ENCODE peak calls at places on chromosomes 6 and 20, in five cellular contexts. V is GM12865, E is neural progenitor cell, I is omental fat pad, Y is uterus. G is an unnamed sample.

GRCh38 chr6:292506-293184 is 358 bp downstream of the DUSP22 start:
- DNase-seq in V (peak), E (peak), I (no peak), Y (peak), G (no peak)

GRCh38 chr20:41196653-41197225 is 59.4 kb downstream of the PLCG1 start:
- DNase-seq in V (no peak), E (no peak), I (no peak), Y (no peak), G (no peak)

GRCh38 chr6:167245586-167245985 is 45.5 kb upstream of the UNC93A start:
- DNase-seq in V (no peak), E (no peak), I (no peak), Y (no peak), G (no peak)

GRCh38 chr6:157143885-157144795 is 179.2 kb downstream of the TMEM242 start:
- DNase-seq in V (no peak), E (peak), I (no peak), Y (no peak), G (no peak)

GRCh38 chr6:40586800-40587201 is 363 bp downstream of the LRFN2 start:
- DNase-seq in V (no peak), E (peak), I (no peak), Y (no peak), G (no peak)

GRCh38 chr6:79076160-79076559 is 1.9 kb downstream of the PHIP start:
- DNase-seq in V (peak), E (no peak), I (no peak), Y (no peak), G (no peak)

GRCh38 chr6:134361011-134361410 is 43.1 kb upstream of the SGK1 start:
- DNase-seq in V (no peak), E (no peak), I (no peak), Y (no peak), G (no peak)

GRCh38 chr6:5172057-5172683 is 87.0 kb downstream of the PPP1R3G start:
- DNase-seq in V (no peak), E (peak), I (no peak), Y (no peak), G (no peak)

GRCh38 chr6:20291764-20292227 is 79.5 kb upstream of the MBOAT1 start:
- DNase-seq in V (peak), E (peak), I (peak), Y (peak), G (no peak)

GRCh38 chr6:27268803-27269202 is 21.3 kb downstream of the PRSS16 start:
- DNase-seq in V (no peak), E (peak), I (no peak), Y (no peak), G (no peak)

GRCh38 chr6:20403766-20404640 is 2.3 kb downstream of the E2F3 start:
- DNase-seq in V (peak), E (peak), I (no peak), Y (peak), G (no peak)

GRCh38 chr20:57900226-57900905 is 190.6 kb upstream of the PMEPA1 start:
- DNase-seq in V (no peak), E (no peak), I (no peak), Y (no peak), G (no peak)

GRCh38 chr20:18645196-18645745 is 57.4 kb downstream of the DTD1 start:
- DNase-seq in V (no peak), E (no peak), I (no peak), Y (no peak), G (no peak)

GRCh38 chr20:11522359-11522758 is 395.3 kb upstream of the BTBD3 start:
- DNase-seq in V (no peak), E (no peak), I (no peak), Y (no peak), G (no peak)

GRCh38 chr6:149863596-149863845 is 638 bp downstream of the LRP11 start:
- DNase-seq in V (no peak), E (no peak), I (no peak), Y (no peak), G (no peak)

GRCh38 chr6:48782230-48782629 is 671.2 kb upstream of the PTCHD4 start:
- DNase-seq in V (no peak), E (peak), I (no peak), Y (no peak), G (no peak)

GRCh38 chr6:164166996-164167395 is 752.5 kb downstream of the QKI start:
- DNase-seq in V (no peak), E (no peak), I (no peak), Y (no peak), G (no peak)

GRCh38 chr6:277746-278145 is 14.5 kb upstream of the DUSP22 start:
- DNase-seq in V (no peak), E (no peak), I (no peak), Y (no peak), G (no peak)

GRCh38 chr6:18147616-18148015 is 7.3 kb downstream of the TPMT start:
- DNase-seq in V (no peak), E (no peak), I (no peak), Y (no peak), G (no peak)

GRCh38 chr6:95576621-95577316 is 566 bp upstream of the MANEA start:
- DNase-seq in V (peak), E (no peak), I (no peak), Y (no peak), G (no peak)

GRCh38 chr6:43149260-43149659 is 21.8 kb upstream of the SRF start:
- DNase-seq in V (no peak), E (no peak), I (no peak), Y (no peak), G (no peak)

GRCh38 chr6:138240476-138241245 is 22.4 kb upstream of the PBOV1 start:
- DNase-seq in V (no peak), E (no peak), I (no peak), Y (no peak), G (no peak)

GRCh38 chr20:9331707-9332435 is 182.5 kb upstream of the LAMP5 start:
- DNase-seq in V (no peak), E (peak), I (no peak), Y (no peak), G (no peak)

GRCh38 chr6:6397842-6398241 is 77.4 kb upstream of the F13A1 start:
- DNase-seq in V (peak), E (no peak), I (no peak), Y (no peak), G (no peak)

GRCh38 chr6:30688569-30688968 is 2.1 kb upstream of the PPP1R18 start:
- DNase-seq in V (peak), E (no peak), I (no peak), Y (no peak), G (no peak)

GRCh38 chr6:140554421-140554820 is 1180.0 kb upstream of the CITED2 start:
- DNase-seq in V (no peak), E (no peak), I (no peak), Y (no peak), G (no peak)

GRCh38 chr6:149064026-149065017 is 253.2 kb upstream of the TAB2 start:
- DNase-seq in V (no peak), E (no peak), I (no peak), Y (no peak), G (no peak)

GRCh38 chr20:45445805-45446562 is 23.6 kb upstream of the WFDC2 start:
- DNase-seq in V (peak), E (peak), I (no peak), Y (no peak), G (no peak)

GRCh38 chr20:34615477-34615876 is 57.0 kb downstream of the MAP1LC3A start:
- DNase-seq in V (no peak), E (no peak), I (no peak), Y (no peak), G (no peak)

GRCh38 chr20:881051-881820 is 34.9 kb downstream of the ANGPT4 start:
- DNase-seq in V (peak), E (no peak), I (no peak), Y (no peak), G (no peak)

GRCh38 chr6:113994934-113995342 is 24.0 kb upstream of the HDAC2 start:
- DNase-seq in V (peak), E (peak), I (no peak), Y (no peak), G (no peak)

GRCh38 chr6:98946266-98946817 is 1.4 kb downstream of the FBXL4 start:
- DNase-seq in V (peak), E (no peak), I (no peak), Y (no peak), G (no peak)
- TF ChIP-seq CTCF in V (no peak), E (no peak), I (no peak), Y (no peak), G (no peak)

GRCh38 chr6:45997875-45998506 is 17.7 kb downstream of the CLIC5 start:
- DNase-seq in V (no peak), E (no peak), I (no peak), Y (no peak), G (no peak)
- TF ChIP-seq CTCF in V (no peak), E (no peak), I (no peak), Y (no peak), G (no peak)

DNA sequence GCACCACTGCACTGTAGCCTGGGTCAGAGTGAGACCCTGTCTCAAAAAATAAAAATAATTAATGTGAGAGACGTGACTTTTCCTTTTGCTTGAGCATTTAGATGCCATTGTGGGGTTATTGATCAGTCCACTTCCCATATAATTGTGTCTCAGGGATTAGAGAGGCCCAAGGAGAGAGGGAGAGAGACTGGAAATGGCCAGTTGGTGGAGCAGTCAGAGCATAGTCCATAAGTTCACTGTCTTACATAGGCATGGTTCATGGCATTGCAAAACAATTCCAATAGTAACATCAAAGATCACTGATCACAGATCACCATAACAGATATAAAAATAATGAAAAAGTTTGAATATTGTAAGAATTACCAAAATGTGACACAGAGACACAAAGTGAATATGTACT is 15.2 kb upstream of the SDHAF4 start:
- DNase-seq in V (no peak), E (no peak), I (no peak), Y (no peak), G (no peak)
- TF ChIP-seq CTCF in V (no peak), E (no peak), I (no peak), Y (no peak), G (no peak)

GRCh38 chr6:13427346-13427745 is 60.1 kb downstream of the GFOD1 start:
- DNase-seq in V (peak), E (no peak), I (no peak), Y (no peak), G (no peak)

GRCh38 chr6:13431059-13431656 is 56.2 kb downstream of the GFOD1 start:
- DNase-seq in V (peak), E (no peak), I (no peak), Y (no peak), G (no peak)

GRCh38 chr6:13427838-13428527 is 59.4 kb downstream of the GFOD1 start:
- DNase-seq in V (peak), E (no peak), I (no peak), Y (no peak), G (no peak)

GRCh38 chr6:13429406-13429753 is 58.0 kb downstream of the GFOD1 start:
- DNase-seq in V (peak), E (no peak), I (no peak), Y (no peak), G (no peak)

GRCh38 chr6:13428528-13429405 is 58.6 kb downstream of the GFOD1 start:
- DNase-seq in V (peak), E (no peak), I (no peak), Y (no peak), G (no peak)
- TF ChIP-seq CTCF in V (peak), E (no peak), I (no peak), Y (no peak), G (peak)

GRCh38 chr20:46820682-46821081 is 74.0 kb upstream of the EYA2 start:
- DNase-seq in V (no peak), E (no peak), I (no peak), Y (no peak), G (no peak)
- TF ChIP-seq CTCF in V (no peak), E (no peak), I (no peak), Y (no peak), G (no peak)

DNA sequence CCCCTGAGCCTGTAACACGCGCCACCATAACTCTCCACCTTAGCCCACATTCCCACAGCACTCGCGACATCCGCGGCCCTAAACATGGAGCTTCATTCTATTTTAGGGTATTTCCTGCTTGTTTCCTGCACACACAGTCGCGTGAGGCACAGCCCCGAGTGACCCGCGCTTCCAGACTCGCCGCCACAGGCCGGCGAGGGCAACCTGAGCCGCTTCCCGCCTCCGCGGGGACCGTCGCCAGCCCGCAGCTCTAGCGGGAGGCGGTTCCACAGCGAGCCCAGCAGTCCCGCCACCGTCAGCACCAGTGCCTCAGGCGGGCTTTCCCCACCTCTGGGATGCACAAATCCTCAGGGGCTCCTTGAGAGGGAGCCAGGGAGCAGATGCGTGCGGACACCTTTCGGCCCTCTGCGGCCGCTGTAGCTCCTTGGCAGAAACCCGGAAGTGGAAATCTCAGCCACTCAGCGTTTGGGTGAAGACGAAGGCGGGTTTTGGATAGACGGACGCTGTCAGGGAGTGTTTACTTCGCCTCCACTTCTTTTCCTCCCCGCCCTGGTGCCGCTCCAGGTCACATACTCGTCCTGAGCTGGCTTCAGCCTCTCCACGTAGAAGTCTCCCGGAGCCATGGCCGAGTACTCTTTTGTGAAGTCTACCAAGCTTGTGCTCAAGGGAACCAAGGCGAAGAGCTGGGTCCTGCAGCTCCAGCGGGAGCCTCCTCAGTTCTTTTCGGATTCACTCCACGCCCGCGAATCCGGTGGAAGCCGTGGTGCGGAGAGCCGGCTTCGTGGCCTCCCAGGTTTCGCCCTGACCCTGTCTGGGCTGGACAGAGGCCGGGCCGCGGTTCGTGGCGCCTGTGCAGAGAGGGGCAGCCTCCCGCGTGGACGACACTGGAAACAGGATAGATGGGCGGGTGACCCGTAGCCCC is 2177.4 kb upstream of the DEFB115 start:
- DNase-seq in V (peak), E (no peak), I (no peak), Y (no peak), G (no peak)
- TF ChIP-seq CTCF in V (peak), E (no peak), I (no peak), Y (no peak), G (no peak)

DNA sequence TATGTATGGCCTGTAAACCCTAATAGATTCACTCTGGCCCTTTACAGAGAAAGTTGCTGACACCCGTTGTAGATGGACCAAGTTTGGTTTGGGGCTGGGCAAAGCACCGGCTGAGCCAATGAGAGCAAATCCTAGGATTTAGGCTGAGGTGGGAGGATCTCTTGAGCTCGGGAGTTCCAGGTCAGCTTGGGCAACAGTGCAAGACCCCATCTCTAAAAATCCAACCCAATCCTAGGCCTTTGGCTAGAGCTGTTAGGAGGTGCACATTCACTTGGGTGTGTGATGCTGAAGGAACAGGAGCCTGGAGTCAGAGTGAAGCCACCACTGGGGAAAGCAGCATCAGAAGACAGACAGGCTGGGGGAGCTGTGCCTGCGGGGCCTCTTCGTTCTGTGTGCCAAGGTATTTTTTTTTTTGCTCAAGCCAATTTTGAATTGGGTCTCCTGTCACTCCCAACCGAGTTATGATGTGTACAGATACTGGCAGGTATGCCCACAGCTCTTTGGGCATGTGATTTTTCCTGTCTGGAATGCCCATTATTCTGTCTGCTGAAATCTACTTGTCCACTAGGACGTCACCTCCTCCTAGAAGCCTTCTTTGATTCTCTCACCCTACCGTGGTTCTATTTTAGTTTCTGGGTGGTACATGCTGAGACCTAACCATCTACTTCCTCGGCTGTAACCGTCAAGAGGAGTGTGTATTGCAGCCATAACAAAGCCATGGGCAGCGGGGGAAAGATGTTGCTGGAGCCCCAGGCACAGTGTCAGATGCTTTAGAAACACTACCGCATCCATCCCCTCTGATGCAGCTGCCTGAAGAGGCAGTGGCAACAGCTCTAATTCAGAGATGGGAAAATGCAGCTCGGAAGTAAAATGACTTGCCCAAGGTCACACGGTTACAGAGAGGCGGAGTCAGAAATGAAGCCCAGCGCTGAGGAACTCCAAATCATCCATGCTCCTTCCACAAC is 54.0 kb downstream of the TTI1 start:
- DNase-seq in V (no peak), E (no peak), I (no peak), Y (no peak), G (no peak)
- TF ChIP-seq CTCF in V (no peak), E (no peak), I (no peak), Y (no peak), G (no peak)

DNA sequence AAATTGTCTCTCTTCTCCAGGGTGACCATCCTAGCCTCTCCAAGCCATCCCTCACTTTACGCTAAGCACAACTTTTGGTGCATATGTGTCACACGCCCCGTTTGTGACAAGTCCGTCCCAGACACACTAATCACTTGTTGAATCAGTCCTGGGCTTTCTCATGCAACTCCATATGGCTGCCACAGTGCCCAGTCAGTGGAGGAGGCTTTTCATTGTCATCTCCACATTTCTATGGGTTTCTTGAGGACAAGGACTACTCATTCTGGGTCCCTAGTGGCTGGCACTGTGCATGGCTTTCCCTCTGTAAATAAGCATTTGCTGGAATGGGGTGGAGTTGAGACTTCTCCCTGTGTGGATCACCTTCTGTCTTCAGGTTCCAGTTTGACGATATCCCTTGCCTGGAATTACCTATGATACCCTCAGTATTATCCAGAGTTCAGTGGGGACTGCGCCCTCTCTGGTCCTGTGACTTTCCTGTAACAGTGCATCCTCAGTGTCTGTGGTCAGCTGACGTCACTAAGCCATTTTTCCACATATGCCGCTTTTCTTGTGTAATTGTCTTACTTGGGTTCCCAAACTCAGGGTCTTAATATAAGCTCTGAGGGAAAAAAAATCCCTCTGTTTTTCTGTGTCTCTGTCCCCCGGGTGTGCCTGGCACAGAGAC is 59.8 kb upstream of the MYL9 start:
- DNase-seq in V (no peak), E (no peak), I (no peak), Y (no peak), G (no peak)
- TF ChIP-seq CTCF in V (peak), E (peak), I (no peak), Y (no peak), G (no peak)

GRCh38 chr6:68559052-68559451 is 76.0 kb upstream of the ADGRB3 start:
- DNase-seq in V (no peak), E (no peak), I (no peak), Y (no peak), G (no peak)
- TF ChIP-seq CTCF in V (no peak), E (peak), I (no peak), Y (no peak), G (no peak)

GRCh38 chr6:120083186-120083585 is 733.6 kb upstream of the MAN1A1 start:
- DNase-seq in V (no peak), E (no peak), I (no peak), Y (no peak), G (no peak)

DNA sequence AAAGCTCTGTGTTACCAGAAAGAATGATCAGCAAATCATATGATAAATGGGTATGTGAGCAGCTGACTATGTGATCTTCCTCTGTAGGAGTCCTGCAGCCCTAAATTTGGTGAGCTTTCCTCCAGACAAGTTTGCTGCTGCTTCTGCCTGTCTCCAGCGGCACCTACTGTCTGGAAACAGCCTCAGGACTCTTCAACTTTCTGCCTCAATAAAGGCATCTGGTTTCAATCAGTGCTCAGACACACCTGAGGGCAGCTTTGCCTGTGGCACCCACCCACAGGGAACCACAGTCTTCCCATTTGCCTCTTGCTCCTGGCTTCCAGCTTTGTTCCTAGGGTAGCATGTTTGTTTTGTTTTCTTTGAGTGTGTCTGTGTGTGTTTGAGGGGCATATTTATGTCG is 727.9 kb upstream of the MAN1A1 start:
- DNase-seq in V (peak), E (peak), I (no peak), Y (no peak), G (no peak)
- TF ChIP-seq CTCF in V (no peak), E (peak), I (no peak), Y (no peak), G (peak)